ENCODE peak calls at places on chromosome 16, in eight cellular contexts. P is SK-N-SH, M is coronary artery, U is Caco-2, I is neural crest cell, E is cardiac muscle cell, F is lower leg skin, H is Calu3. R is an unnamed sample.

GRCh38 chr16:12522334-12522733 is 281.4 kb downstream of the CPPED1 start:
- DNase-seq in P (no peak), M (no peak), U (no peak), I (no peak), E (no peak), F (no peak), H (no peak), R (no peak)

GRCh38 chr16:35431829-35432663 is 1972.6 kb downstream of the TP53TG3F start:
- DNase-seq in P (peak), M (no peak), U (no peak), I (no peak), E (no peak), F (no peak), H (peak), R (no peak)

GRCh38 chr16:76385831-76386230 is 108.6 kb downstream of the CNTNAP4 start:
- DNase-seq in P (no peak), M (no peak), U (no peak), I (no peak), E (no peak), F (no peak), H (no peak), R (no peak)

GRCh38 chr16:23506606-23506994 is 3.7 kb downstream of the GGA2 start:
- DNase-seq in P (no peak), M (no peak), U (no peak), I (no peak), E (no peak), F (no peak), H (no peak), R (no peak)

GRCh38 chr16:66925322-66925840 is at the start of gene RRAD:
- DNase-seq in P (no peak), M (peak), U (no peak), I (no peak), E (peak), F (no peak), H (peak), R (no peak)

GRCh38 chr16:561413-561794 is 1.2 kb downstream of the PRR35 start:
- DNase-seq in P (no peak), M (no peak), U (no peak), I (no peak), E (no peak), F (no peak), H (no peak), R (no peak)

GRCh38 chr16:55661842-55662479 is 6.2 kb downstream of the SLC6A2 start:
- DNase-seq in P (peak), M (no peak), U (no peak), I (no peak), E (no peak), F (no peak), H (no peak), R (no peak)

GRCh38 chr16:46763147-46763546 is 15.0 kb upstream of the MYLK3 start:
- DNase-seq in P (no peak), M (no peak), U (no peak), I (no peak), E (peak), F (no peak), H (no peak), R (no peak)

GRCh38 chr16:17803625-17804410 is 333.1 kb upstream of the XYLT1 start:
- DNase-seq in P (no peak), M (no peak), U (no peak), I (no peak), E (no peak), F (no peak), H (no peak), R (no peak)

GRCh38 chr16:180101-180920 is at the start of gene HBQ1:
- DNase-seq in P (peak), M (no peak), U (no peak), I (peak), E (peak), F (no peak), H (no peak), R (no peak)

GRCh38 chr16:80852261-80852872 is 48.0 kb upstream of the CDYL2 start:
- DNase-seq in P (peak), M (no peak), U (no peak), I (no peak), E (peak), F (no peak), H (peak), R (no peak)

GRCh38 chr16:89093602-89094251 is at the start of gene ACSF3:
- DNase-seq in P (peak), M (no peak), U (no peak), I (peak), E (peak), F (peak), H (peak), R (no peak)

DNA sequence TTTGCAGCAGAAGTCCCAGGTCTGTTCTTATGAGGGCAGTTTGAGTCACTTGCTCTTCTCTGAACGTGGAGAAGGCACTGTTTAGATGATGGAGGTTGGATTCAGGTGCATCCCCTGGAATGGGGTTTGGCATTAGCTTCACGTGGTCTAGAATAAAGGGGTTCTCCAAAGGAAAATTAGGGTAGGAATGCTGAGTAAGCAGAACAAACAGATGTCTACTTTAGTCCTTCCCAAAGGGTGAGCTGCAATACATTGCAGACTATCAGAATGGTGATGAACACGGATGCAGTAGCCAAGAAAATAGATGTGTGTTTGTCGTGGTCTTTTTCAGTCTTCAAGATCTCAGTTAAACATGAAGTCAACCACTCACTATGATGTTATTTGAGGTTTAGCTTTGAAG is 3.3 kb upstream of the CBLN1 start:
- DNase-seq in P (no peak), M (no peak), U (no peak), I (no peak), E (no peak), F (no peak), H (no peak), R (no peak)
- TF ChIP-seq CTCF in P (no peak), M (no peak), U (no peak), I (no peak), E (no peak), F (no peak), H (no peak), R (no peak)

GRCh38 chr16:74230126-74230525 is 66.5 kb upstream of the PSMD7 start:
- DNase-seq in P (no peak), M (no peak), U (no peak), I (no peak), E (no peak), F (no peak), H (no peak), R (no peak)

GRCh38 chr16:74232831-74233465 is 63.7 kb upstream of the PSMD7 start:
- DNase-seq in P (no peak), M (no peak), U (no peak), I (no peak), E (no peak), F (no peak), H (no peak), R (no peak)
- TF ChIP-seq CTCF in P (no peak), M (no peak), U (no peak), I (no peak), E (no peak), F (no peak), H (no peak), R (no peak)

GRCh38 chr16:3879887-3880564 is 487 bp downstream of the CREBBP start:
- DNase-seq in P (peak), M (peak), U (peak), I (peak), E (peak), F (peak), H (peak), R (peak)
- TF ChIP-seq CTCF in P (no peak), M (no peak), U (no peak), I (no peak), E (no peak), F (no peak), H (no peak), R (no peak)

DNA sequence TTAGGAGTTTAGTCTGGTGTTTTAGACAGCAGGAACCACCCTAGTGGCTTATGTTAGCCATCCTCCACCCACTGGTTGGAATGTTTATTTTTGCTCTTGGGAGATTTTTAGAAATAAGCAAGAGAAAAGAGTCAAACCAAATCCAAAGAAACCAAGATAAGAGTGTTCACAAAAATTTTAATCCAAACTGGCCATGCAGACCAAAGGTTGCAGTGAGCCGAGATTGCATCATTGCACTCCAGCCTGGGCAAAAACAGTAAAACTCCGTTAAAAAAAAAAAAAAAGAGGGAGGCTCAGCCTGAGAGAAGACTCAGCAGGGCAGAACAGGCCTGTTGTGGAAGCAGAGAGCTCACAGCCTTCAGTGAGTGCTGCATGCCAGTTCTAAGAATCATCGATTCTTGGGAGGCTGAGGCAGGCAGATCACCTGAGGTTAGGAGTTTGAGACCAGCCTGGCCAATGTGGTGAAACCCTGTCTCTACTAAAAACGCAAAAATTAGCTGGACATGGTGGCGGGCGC is 12.2 kb upstream of the C16orf54 start:
- DNase-seq in P (no peak), M (no peak), U (peak), I (no peak), E (peak), F (no peak), H (no peak), R (no peak)
- TF ChIP-seq CTCF in P (no peak), M (no peak), U (no peak), I (no peak), E (peak), F (no peak), H (no peak), R (no peak)

GRCh38 chr16:7644171-7644570 is 311.5 kb downstream of the RBFOX1 start:
- DNase-seq in P (no peak), M (no peak), U (no peak), I (no peak), E (no peak), F (no peak), H (no peak), R (no peak)

GRCh38 chr16:7651803-7652570 is 319.3 kb downstream of the RBFOX1 start:
- DNase-seq in P (no peak), M (no peak), U (no peak), I (no peak), E (no peak), F (no peak), H (no peak), R (no peak)

GRCh38 chr16:7650446-7650845 is 317.8 kb downstream of the RBFOX1 start:
- DNase-seq in P (no peak), M (no peak), U (no peak), I (no peak), E (no peak), F (no peak), H (no peak), R (no peak)

DNA sequence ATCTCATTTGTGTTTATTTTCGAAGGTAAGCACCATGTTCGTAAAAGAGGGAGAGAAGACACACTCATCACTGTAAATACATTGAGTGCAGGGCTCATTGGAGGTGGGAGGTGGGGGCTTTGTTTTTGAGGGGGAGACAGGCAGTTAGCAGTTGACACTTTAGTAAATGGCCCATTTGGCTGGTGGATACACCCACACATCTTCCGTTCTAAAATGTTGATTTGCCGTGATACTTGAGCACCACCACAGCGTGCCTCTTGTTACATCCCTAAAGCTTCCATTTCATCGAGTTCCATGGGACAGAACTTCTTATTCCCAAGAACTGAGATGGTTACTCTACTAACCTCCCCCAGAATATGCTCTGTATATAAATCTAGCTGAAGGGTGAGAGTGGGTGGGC is 314.2 kb downstream of the RBFOX1 start:
- DNase-seq in P (no peak), M (no peak), U (no peak), I (no peak), E (no peak), F (no peak), H (no peak), R (no peak)
- TF ChIP-seq CTCF in P (no peak), M (no peak), U (no peak), I (no peak), E (no peak), F (no peak), H (no peak), R (no peak)

GRCh38 chr16:71669926-71670536 is 44.0 kb downstream of the MARVELD3 start:
- DNase-seq in P (no peak), M (no peak), U (no peak), I (no peak), E (peak), F (no peak), H (no peak), R (no peak)
- TF ChIP-seq CTCF in P (no peak), M (no peak), U (no peak), I (no peak), E (no peak), F (no peak), H (no peak), R (no peak)

GRCh38 chr16:9124908-9125584 is 33.6 kb downstream of the HAPSTR1 start:
- DNase-seq in P (no peak), M (no peak), U (no peak), I (no peak), E (no peak), F (peak), H (no peak), R (no peak)
- TF ChIP-seq CTCF in P (peak), M (no peak), U (no peak), I (no peak), E (no peak), F (no peak), H (no peak), R (no peak)

R was measured in omental fat pad.